ENCODE peak calls at places on chromosomes 4 and X, in eight cellular contexts. F, Q, S, E, Z, R, I and P are unnamed samples.

GRCh38 chrX:2967998-2968909 is 38.1 kb upstream of the ARSH start:
- DNase-seq in F (no peak), R (no peak), Q (peak; percentile 33), S (no peak), E (no peak), Z (no peak), I (no peak), P (peak; percentile 29)

GRCh38 chr4:102642571-102643298 is 118.0 kb downstream of the MANBA start:
- DNase-seq in Z (no peak), R (no peak), Q (no peak), S (no peak), I (no peak), F (no peak), E (no peak), P (peak; percentile 46)

GRCh38 chrX:140034916-140035315 is 69.6 kb upstream of the CXorf66 start:
- DNase-seq in S (no peak), F (no peak), R (peak; percentile 2), Z (no peak), E (no peak), Q (peak; percentile 16), I (no peak), P (no peak)

GRCh38 chrX:124895947-124896346 is 423.7 kb upstream of the TEX13C start:
- DNase-seq in F (no peak), R (no peak), Z (no peak), E (no peak), Q (no peak), S (no peak), I (no peak), P (no peak)

GRCh38 chrX:65821721-65822496 is 154.5 kb downstream of the MSN start:
- DNase-seq in Z (no peak), S (no peak), F (no peak), Q (no peak), E (no peak), R (no peak), I (no peak), P (no peak)

GRCh38 chr4:15145709-15146108 is 143.4 kb downstream of the CPEB2 start:
- DNase-seq in Q (no peak), I (no peak), Z (no peak), S (no peak), R (no peak), F (no peak), E (no peak), P (no peak)

GRCh38 chr4:176193898-176194297 is 1.5 kb downstream of the SPATA4 start:
- DNase-seq in E (no peak), I (no peak), F (peak; percentile 29), R (no peak), S (no peak), Q (no peak), Z (no peak), P (peak; percentile 94)

GRCh38 chr4:183449193-183449888 is 4.9 kb downstream of the CDKN2AIP start:
- DNase-seq in Z (no peak), S (no peak), Q (no peak), I (no peak), F (no peak), E (no peak), R (no peak), P (peak; percentile 94)

GRCh38 chr4:26912810-26913209 is 52.2 kb downstream of the STIM2 start:
- DNase-seq in F (no peak), Q (peak; percentile 46), Z (no peak), E (no peak), R (no peak), S (no peak), I (no peak), P (no peak)
- TF ChIP-seq RAD21 in F (no peak), Q (no peak), Z (no peak), E (no peak), R (no peak), S (no peak), I (no peak), P (no peak)

GRCh38 chr4:169156392-169156791 is 114.4 kb downstream of the SH3RF1 start:
- DNase-seq in F (no peak), I (no peak), R (no peak), S (no peak), Z (no peak), Q (no peak), E (no peak), P (no peak)
- TF ChIP-seq RAD21 in F (no peak), I (no peak), R (no peak), S (no peak), Z (no peak), Q (no peak), E (no peak), P (no peak)

GRCh38 chr4:88709989-88710388 is 12.4 kb upstream of the NAP1L5 start:
- DNase-seq in I (no peak), F (no peak), E (no peak), Z (no peak), R (no peak), S (no peak), Q (no peak), P (no peak)
- TF ChIP-seq RAD21 in I (no peak), F (no peak), E (no peak), Z (no peak), R (no peak), S (no peak), Q (no peak), P (no peak)

DNA sequence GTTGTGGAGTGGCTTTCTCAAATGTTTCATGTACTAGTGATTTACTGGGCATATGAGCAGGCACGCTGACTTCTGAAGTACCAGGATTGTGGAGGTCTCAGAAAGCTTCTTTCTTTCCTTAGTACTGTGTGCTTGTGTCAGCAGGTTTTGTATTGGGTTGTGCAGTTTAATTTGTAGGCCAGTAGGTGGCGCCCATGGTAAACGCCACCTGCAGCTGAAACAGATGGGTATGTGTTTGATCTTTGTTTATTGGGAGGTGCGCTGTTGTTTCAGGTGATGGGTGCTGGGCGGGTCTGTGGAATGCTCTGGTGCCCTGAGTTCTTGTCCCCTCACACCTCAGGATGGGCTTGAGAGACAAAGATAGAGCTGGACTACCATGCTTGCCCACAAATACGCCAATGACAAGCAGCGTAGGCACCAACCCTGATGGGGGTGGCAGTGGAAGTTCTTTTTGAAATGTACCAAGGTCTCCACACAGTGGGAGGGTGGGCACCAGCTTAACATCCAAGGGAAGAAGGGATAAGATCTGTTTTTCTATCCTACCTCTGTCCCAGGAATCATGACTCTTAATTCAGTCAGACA is 141.5 kb downstream of the RPS6KA6 start:
- DNase-seq in F (no peak), S (peak; percentile 1), R (peak; percentile 30), E (no peak), I (peak; percentile 46), Q (peak; percentile 25), Z (peak; percentile 0), P (peak; percentile 38)
- TF ChIP-seq RAD21 in F (peak; percentile 11), S (peak; percentile 58), R (peak; percentile 77), E (peak; percentile 73), I (peak; percentile 69), Q (peak; percentile 32), Z (no peak), P (peak; percentile 71)

GRCh38 chr4:53925050-53925605 is 139.3 kb downstream of the CHIC2 start:
- DNase-seq in S (no peak), R (no peak), I (no peak), F (no peak), Z (no peak), E (no peak), Q (no peak), P (no peak)
- TF ChIP-seq RAD21 in S (no peak), R (no peak), I (no peak), F (no peak), Z (no peak), E (no peak), Q (no peak), P (no peak)

GRCh38 chr4:120524237-120524636 is 398.3 kb downstream of the PRDM5 start:
- DNase-seq in S (no peak), R (no peak), E (no peak), Q (no peak), I (no peak), F (no peak), Z (no peak), P (no peak)
- TF ChIP-seq RAD21 in S (no peak), R (no peak), E (no peak), Q (no peak), I (no peak), F (no peak), Z (no peak), P (no peak)

DNA sequence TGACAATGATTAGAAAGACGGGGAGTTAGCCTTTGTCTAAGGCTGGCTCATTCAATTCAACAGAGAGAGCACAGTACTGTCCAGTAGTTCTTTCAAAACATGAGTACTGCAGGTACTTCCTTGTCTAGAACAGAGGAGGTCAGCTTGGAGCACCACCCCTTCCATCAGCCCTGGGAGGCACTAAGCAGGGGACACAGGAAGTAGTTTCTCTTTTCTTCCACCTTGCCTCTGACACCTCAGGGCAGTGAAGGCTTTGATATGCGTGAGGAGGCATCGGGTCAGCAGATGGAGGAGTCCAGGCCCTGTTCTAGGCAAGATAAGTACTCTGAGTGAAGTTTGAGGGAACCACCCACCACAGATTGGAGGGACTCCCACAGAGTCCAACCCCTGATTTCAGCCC is 33.1 kb downstream of the MAGEB10 start:
- DNase-seq in I (no peak), R (no peak), F (no peak), Z (no peak), Q (no peak), S (no peak), E (no peak), P (no peak)
- TF ChIP-seq RAD21 in I (no peak), R (no peak), F (no peak), Z (no peak), Q (no peak), S (no peak), E (no peak), P (no peak)